ENCODE peak calls at places on chromosomes 4 and X, in eight cellular contexts. V is CD4-positive, CD25-positive, alpha-beta regulatory T cell; D is PC-9; J is endothelial cell of umbilical vein; R is heart left ventricle; N is right atrium auricular region; Z is right cardiac atrium; I is GM12878. F is an unnamed sample.
A peak's percentile ranks its signal among the peaks of the same experiment; 100 is the strongest.

GRCh38 chr4:87835192-87835591 is 2.4 kb downstream of the MEPE start:
- DNase-seq in V (no peak), J (no peak), D (no peak), R (no peak), I (no peak), N (no peak), Z (no peak), F (no peak)

GRCh38 chr4:2745981-2746806 is 9.9 kb downstream of the TNIP2 start:
- DNase-seq in J (peak; percentile 54), Z (peak; percentile 63), R (peak; percentile 68), D (peak; percentile 86), V (peak; percentile 73), I (peak; percentile 98), N (no peak), F (no peak)

GRCh38 chrX:71935542-71935941 is 24.9 kb downstream of the NHSL2 start:
- DNase-seq in D (no peak), Z (peak; percentile 54), J (no peak), R (no peak), V (no peak), I (no peak), N (peak; percentile 65), F (no peak)

GRCh38 chrX:639151-639550 is 8.6 kb downstream of the SHOX start:
- DNase-seq in J (no peak), D (no peak), R (no peak), I (no peak), Z (no peak), V (no peak), N (no peak), F (no peak)

GRCh38 chrX:97547873-97548578 is 664.3 kb downstream of the RPA4 start:
- DNase-seq in R (no peak), D (no peak), V (no peak), J (peak; percentile 8), N (no peak), I (no peak), Z (no peak), F (no peak)

GRCh38 chr4:150342945-150343344 is 239.0 kb upstream of the MAB21L2 start:
- DNase-seq in Z (peak; percentile 36), D (no peak), N (no peak), R (peak; percentile 72), J (no peak), V (no peak), I (no peak), F (no peak)

GRCh38 chr4:19472669-19473068 is 779.0 kb upstream of the SLIT2 start:
- DNase-seq in R (no peak), V (no peak), D (no peak), Z (no peak), J (no peak), I (no peak), N (no peak), F (no peak)

GRCh38 chrX:106952988-106953387 is 32.8 kb downstream of the CLDN2 start:
- DNase-seq in R (no peak), J (peak; percentile 25), V (no peak), I (no peak), Z (no peak), D (no peak), N (no peak), F (no peak)

GRCh38 chr4:189279188-189279587 is 661.5 kb upstream of the FRG1 start:
- DNase-seq in D (no peak), V (no peak), Z (no peak), R (no peak), I (no peak), N (no peak), J (no peak), F (no peak)

GRCh38 chr4:118729287-118730286 is 44.4 kb downstream of the METTL14 start:
- DNase-seq in N (no peak), J (peak; percentile 30), V (no peak), D (no peak), R (no peak), I (no peak), Z (no peak), F (no peak)

GRCh38 chr4:56821394-56822263 is at the start of gene SPINK2:
- DNase-seq in V (peak; percentile 60), I (no peak), J (no peak), D (peak; percentile 45), N (no peak), Z (peak; percentile 20), R (no peak), F (no peak)

GRCh38 chr4:148574502-148574901 is 132.3 kb upstream of the NR3C2 start:
- DNase-seq in R (no peak), N (no peak), I (no peak), Z (no peak), J (no peak), V (no peak), D (no peak), F (no peak)

GRCh38 chr4:42149004-42149403 is 3.5 kb downstream of the BEND4 start:
- DNase-seq in I (no peak), V (no peak), D (no peak), N (no peak), Z (no peak), J (no peak), R (no peak), F (no peak)

GRCh38 chr4:42151568-42152506 is 618 bp downstream of the BEND4 start:
- DNase-seq in N (no peak), Z (peak; percentile 15), J (peak; percentile 6), I (no peak), R (no peak), D (no peak), V (no peak), F (peak; percentile 64)

GRCh38 chr4:42148453-42148852 is 4.0 kb downstream of the BEND4 start:
- DNase-seq in I (no peak), D (no peak), R (no peak), Z (no peak), J (no peak), V (no peak), N (no peak), F (no peak)

GRCh38 chr4:42150653-42151567 is 1.5 kb downstream of the BEND4 start:
- DNase-seq in D (no peak), Z (peak; percentile 11), V (no peak), N (no peak), R (no peak), J (no peak), I (no peak), F (no peak)

DNA sequence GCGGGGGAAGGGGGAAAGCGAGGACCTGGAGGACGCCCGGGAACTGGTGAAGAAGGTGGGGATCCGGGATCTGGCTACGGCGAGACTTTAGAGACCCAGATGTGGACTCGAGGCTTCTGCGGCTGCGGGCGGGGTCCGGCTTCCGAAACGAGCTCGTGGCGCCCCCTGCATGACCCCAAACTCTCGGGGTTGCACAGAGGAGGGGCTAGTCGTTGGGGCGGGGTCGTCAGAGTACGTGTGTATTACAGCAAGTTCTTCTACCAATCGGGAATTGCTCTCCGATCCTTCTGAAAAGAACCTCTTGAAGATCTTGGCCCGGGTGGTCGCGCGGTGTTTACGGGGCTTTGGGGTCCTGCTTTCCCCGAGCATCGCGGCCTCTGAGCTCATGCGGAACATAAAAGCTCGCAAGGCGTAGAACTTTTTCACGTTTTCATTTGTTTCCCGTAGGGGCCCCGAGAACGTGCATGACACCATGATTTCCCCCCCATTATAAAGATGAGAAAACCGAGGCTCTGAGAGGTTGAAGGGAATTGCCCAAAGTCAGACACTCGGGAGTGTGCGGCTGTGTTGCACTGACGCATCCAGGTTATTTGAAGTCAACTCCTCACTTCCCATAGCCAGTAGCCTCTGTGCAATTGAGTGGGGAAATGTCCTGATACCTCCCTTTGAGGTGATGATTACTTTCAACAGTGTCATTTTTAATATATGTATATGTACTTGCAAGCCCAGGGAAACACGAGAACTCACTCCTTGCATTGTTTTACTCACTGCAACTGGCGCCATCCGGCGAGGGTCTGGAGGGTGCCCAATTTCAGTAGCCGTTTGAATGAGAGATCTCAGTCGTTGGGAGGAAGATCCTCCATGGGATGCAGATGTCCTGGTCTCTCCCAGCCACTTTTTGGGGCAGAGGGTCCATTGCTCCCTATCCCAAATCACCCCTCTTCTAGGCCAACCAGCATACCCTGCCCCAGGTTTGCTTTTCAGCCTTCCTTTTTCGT is at the start of gene BEND4:
- DNase-seq in V (no peak), R (no peak), I (no peak), N (no peak), J (no peak), D (no peak), Z (peak; percentile 14), F (peak; percentile 29)
- H3K4me3 ChIP-seq in V (no peak within 1 kb of the TSS), R (peak within 1 kb of the TSS; percentile 27), I (peak within 1 kb of the TSS; percentile 66), N (peak within 1 kb of the TSS; percentile 51), J (peak within 1 kb of the TSS; percentile 28), D (no peak within 1 kb of the TSS), Z (peak within 1 kb of the TSS; percentile 66), F (peak within 1 kb of the TSS; percentile 71)

GRCh38 chr4:14853186-14853946 is 148.9 kb upstream of the CPEB2 start:
- DNase-seq in V (no peak), Z (no peak), N (no peak), D (no peak), I (no peak), R (no peak), J (no peak), F (no peak)
- H3K9me3 ChIP-seq in V (no peaks in the 10 kb centered on the region), Z (no peaks in the 10 kb centered on the region), N (no peaks in the 10 kb centered on the region), D (no peaks in the 10 kb centered on the region), I (peaks cover 7% of the 10 kb centered on the region), R (no peaks in the 10 kb centered on the region), J (no peaks in the 10 kb centered on the region), F (no peaks in the 10 kb centered on the region)

GRCh38 chrX:69503835-69504625 is at the start of gene NALF2:
- DNase-seq in R (peak; percentile 69), I (no peak), D (no peak), Z (peak; percentile 72), J (peak; percentile 42), N (no peak), V (no peak), F (no peak)
- H3K4me3 ChIP-seq in R (peak within 1 kb of the TSS; percentile 30), I (no peak within 1 kb of the TSS), D (no peak within 1 kb of the TSS), Z (peak within 1 kb of the TSS; percentile 83), J (peak within 1 kb of the TSS; percentile 23), N (peak within 1 kb of the TSS; percentile 58), V (no peak within 1 kb of the TSS), F (peak within 1 kb of the TSS; percentile 63)

GRCh38 chr4:4818440-4819212 is 40.8 kb upstream of the MSX1 start:
- DNase-seq in Z (no peak), I (no peak), J (no peak), D (no peak), V (no peak), R (no peak), N (no peak), F (no peak)

GRCh38 chr4:4819213-4819606 is 40.3 kb upstream of the MSX1 start:
- DNase-seq in V (no peak), J (no peak), I (no peak), N (no peak), D (no peak), R (no peak), Z (no peak), F (no peak)

GRCh38 chr4:4820264-4820663 is 39.2 kb upstream of the MSX1 start:
- DNase-seq in J (no peak), R (no peak), Z (no peak), V (no peak), D (no peak), N (no peak), I (no peak), F (no peak)

GRCh38 chr4:4821577-4821976 is 37.9 kb upstream of the MSX1 start:
- DNase-seq in D (no peak), J (no peak), V (no peak), I (no peak), Z (no peak), N (no peak), R (no peak), F (no peak)

DNA sequence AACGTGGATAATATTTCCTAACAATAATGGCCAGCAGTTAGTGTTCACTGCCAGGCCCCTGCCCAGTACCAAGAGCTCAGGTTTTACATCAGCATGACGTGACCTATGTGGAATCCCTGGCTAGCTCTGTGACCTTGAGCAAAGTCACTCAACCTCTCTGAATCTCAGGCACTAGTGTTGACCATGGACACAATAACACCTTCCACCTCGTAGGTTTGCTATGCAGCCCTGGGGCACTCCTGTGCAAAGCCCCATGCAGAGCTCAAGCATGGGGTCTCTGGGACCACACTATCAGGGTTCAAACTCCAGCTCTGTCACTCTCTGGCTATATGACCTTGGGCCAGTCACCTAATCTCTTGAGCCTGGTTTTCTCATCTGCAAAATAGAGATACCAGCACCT is 38.7 kb upstream of the MSX1 start:
- DNase-seq in N (no peak), V (no peak), Z (no peak), J (no peak), R (no peak), I (no peak), D (no peak), F (no peak)
- H3K9me3 ChIP-seq in N (peaks cover 13% of the 10 kb centered on the region), V (no peaks in the 10 kb centered on the region), Z (no peaks in the 10 kb centered on the region), J (no peaks in the 10 kb centered on the region), R (no peaks in the 10 kb centered on the region), I (no peaks in the 10 kb centered on the region), D (no peaks in the 10 kb centered on the region), F (no peaks in the 10 kb centered on the region)